ENCODE peak calls at places on chromosomes 2 and 18, in seven cellular contexts. One of them, this sample, is unnamed.

GRCh38 chr18:56374005-56374655 is 264.3 kb downstream of the TXNL1 start:
- DNase-seq in M059J: peak; percentile 20
- DNase-seq in sciatic nerve: no peak
- DNase-seq in AML-193: no peak
- DNase-seq in NCI-H2081: no peak
- DNase-seq in substantia nigra: no peak
- DNase-seq in EH: peak; percentile 35
- DNase-seq in this sample: no peak

GRCh38 chr2:235135990-235136561 is 184.3 kb downstream of the SH3BP4 start:
- DNase-seq in sciatic nerve: peak; percentile 90
- DNase-seq in M059J: peak; percentile 77
- DNase-seq in substantia nigra: peak; percentile 35
- DNase-seq in AML-193: no peak
- DNase-seq in NCI-H2081: peak; percentile 83
- DNase-seq in EH: peak; percentile 86
- DNase-seq in this sample: peak; percentile 82

GRCh38 chr2:121340926-121341325 is 55.9 kb upstream of the TFCP2L1 start:
- DNase-seq in AML-193: no peak
- DNase-seq in M059J: no peak
- DNase-seq in substantia nigra: no peak
- DNase-seq in NCI-H2081: no peak
- DNase-seq in EH: no peak
- DNase-seq in sciatic nerve: no peak
- DNase-seq in this sample: no peak

GRCh38 chr2:83342860-83343329 is 1116.2 kb downstream of the SUCLG1 start:
- DNase-seq in M059J: no peak
- DNase-seq in NCI-H2081: no peak
- DNase-seq in sciatic nerve: no peak
- DNase-seq in substantia nigra: no peak
- DNase-seq in EH: no peak
- DNase-seq in AML-193: no peak
- DNase-seq in this sample: peak; percentile 3

GRCh38 chr2:69177063-69177771 is 164.2 kb downstream of the ANTXR1 start:
- DNase-seq in EH: peak; percentile 99
- DNase-seq in sciatic nerve: peak; percentile 79
- DNase-seq in AML-193: peak; percentile 70
- DNase-seq in NCI-H2081: no peak
- DNase-seq in M059J: peak; percentile 90
- DNase-seq in substantia nigra: peak; percentile 36
- DNase-seq in this sample: peak; percentile 100

GRCh38 chr2:158618859-158619490 is 162.2 kb downstream of the PKP4 start:
- DNase-seq in AML-193: no peak
- DNase-seq in EH: peak; percentile 16
- DNase-seq in sciatic nerve: no peak
- DNase-seq in M059J: no peak
- DNase-seq in NCI-H2081: no peak
- DNase-seq in substantia nigra: no peak
- DNase-seq in this sample: peak; percentile 7

GRCh38 chr2:20702563-20702962 is 35.6 kb downstream of the GDF7 start:
- DNase-seq in NCI-H2081: no peak
- DNase-seq in sciatic nerve: no peak
- DNase-seq in EH: peak; percentile 83
- DNase-seq in M059J: peak; percentile 23
- DNase-seq in substantia nigra: no peak
- DNase-seq in AML-193: no peak
- DNase-seq in this sample: no peak

GRCh38 chr2:221649045-221649444 is 76.9 kb upstream of the EPHA4 start:
- DNase-seq in AML-193: no peak
- DNase-seq in substantia nigra: peak; percentile 0
- DNase-seq in NCI-H2081: peak; percentile 36
- DNase-seq in sciatic nerve: peak; percentile 71
- DNase-seq in M059J: no peak
- DNase-seq in EH: peak; percentile 22
- DNase-seq in this sample: peak; percentile 24

GRCh38 chr2:100731535-100731981 is 88.4 kb upstream of the NPAS2 start:
- DNase-seq in M059J: peak; percentile 38
- DNase-seq in sciatic nerve: no peak
- DNase-seq in EH: peak; percentile 73
- DNase-seq in NCI-H2081: no peak
- DNase-seq in AML-193: no peak
- DNase-seq in substantia nigra: no peak
- DNase-seq in this sample: peak; percentile 80

GRCh38 chr2:216635171-216635570 is 2.0 kb downstream of the IGFBP2 start:
- DNase-seq in AML-193: no peak
- DNase-seq in M059J: no peak
- DNase-seq in sciatic nerve: no peak
- DNase-seq in NCI-H2081: no peak
- DNase-seq in EH: no peak
- DNase-seq in substantia nigra: no peak
- DNase-seq in this sample: no peak

GRCh38 chr18:42574871-42575270 is 540.6 kb downstream of the RIT2 start:
- DNase-seq in M059J: no peak
- DNase-seq in AML-193: no peak
- DNase-seq in substantia nigra: peak; percentile 28
- DNase-seq in NCI-H2081: peak; percentile 91
- DNase-seq in sciatic nerve: no peak
- DNase-seq in EH: no peak
- DNase-seq in this sample: no peak

GRCh38 chr2:26776195-26776594 is 9.7 kb upstream of the CENPA start:
- DNase-seq in M059J: no peak
- DNase-seq in EH: no peak
- DNase-seq in AML-193: no peak
- DNase-seq in sciatic nerve: no peak
- DNase-seq in substantia nigra: no peak
- DNase-seq in NCI-H2081: no peak
- DNase-seq in this sample: no peak

GRCh38 chr2:105629634-105630033 is 115.1 kb upstream of the NCK2 start:
- DNase-seq in substantia nigra: no peak
- DNase-seq in sciatic nerve: no peak
- DNase-seq in AML-193: no peak
- DNase-seq in EH: no peak
- DNase-seq in M059J: no peak
- DNase-seq in NCI-H2081: no peak
- DNase-seq in this sample: no peak

GRCh38 chr2:68043719-68044498 is 18.9 kb downstream of the C1D start:
- DNase-seq in M059J: peak; percentile 67
- DNase-seq in AML-193: no peak
- DNase-seq in substantia nigra: no peak
- DNase-seq in NCI-H2081: no peak
- DNase-seq in EH: peak; percentile 91
- DNase-seq in sciatic nerve: no peak
- DNase-seq in this sample: peak; percentile 48

GRCh38 chr2:229832499-229832898 is 89.3 kb downstream of the TRIP12 start:
- DNase-seq in M059J: no peak
- DNase-seq in AML-193: no peak
- DNase-seq in sciatic nerve: no peak
- DNase-seq in substantia nigra: no peak
- DNase-seq in EH: no peak
- DNase-seq in NCI-H2081: no peak
- DNase-seq in this sample: no peak

GRCh38 chr2:56687169-56687568 is 503.4 kb downstream of the CCDC85A start:
- DNase-seq in NCI-H2081: no peak
- DNase-seq in EH: peak; percentile 77
- DNase-seq in sciatic nerve: no peak
- DNase-seq in M059J: peak; percentile 32
- DNase-seq in substantia nigra: no peak
- DNase-seq in AML-193: no peak
- DNase-seq in this sample: peak; percentile 34

GRCh38 chr2:193476171-193476800 is 1281.6 kb upstream of the TMEFF2 start:
- DNase-seq in substantia nigra: no peak
- DNase-seq in M059J: peak; percentile 66
- DNase-seq in AML-193: no peak
- DNase-seq in NCI-H2081: no peak
- DNase-seq in sciatic nerve: no peak
- DNase-seq in EH: no peak
- DNase-seq in this sample: peak; percentile 6

GRCh38 chr2:118090387-118091139 is 2.3 kb downstream of the INSIG2 start:
- DNase-seq in AML-193: no peak
- DNase-seq in EH: no peak
- DNase-seq in NCI-H2081: no peak
- DNase-seq in sciatic nerve: no peak
- DNase-seq in M059J: no peak
- DNase-seq in substantia nigra: no peak
- DNase-seq in this sample: no peak

GRCh38 chr18:27412551-27412950 is 227.4 kb upstream of the CHST9 start:
- DNase-seq in substantia nigra: no peak
- DNase-seq in M059J: no peak
- DNase-seq in EH: no peak
- DNase-seq in AML-193: no peak
- DNase-seq in NCI-H2081: no peak
- DNase-seq in sciatic nerve: no peak
- DNase-seq in this sample: no peak

GRCh38 chr2:63898839-63899238 is 57.1 kb downstream of the UGP2 start:
- DNase-seq in NCI-H2081: no peak
- DNase-seq in substantia nigra: no peak
- DNase-seq in AML-193: no peak
- DNase-seq in EH: no peak
- DNase-seq in M059J: no peak
- DNase-seq in sciatic nerve: no peak
- DNase-seq in this sample: no peak

GRCh38 chr2:65566617-65567016 is 134.2 kb upstream of the SPRED2 start:
- DNase-seq in AML-193: no peak
- DNase-seq in substantia nigra: no peak
- DNase-seq in EH: no peak
- DNase-seq in M059J: no peak
- DNase-seq in sciatic nerve: no peak
- DNase-seq in NCI-H2081: no peak
- DNase-seq in this sample: peak; percentile 47

GRCh38 chr18:7876354-7876753 is 309.2 kb downstream of the PTPRM start:
- DNase-seq in substantia nigra: no peak
- DNase-seq in EH: no peak
- DNase-seq in M059J: no peak
- DNase-seq in AML-193: no peak
- DNase-seq in sciatic nerve: no peak
- DNase-seq in NCI-H2081: no peak
- DNase-seq in this sample: no peak

GRCh38 chr2:229942671-229943070 is 20.4 kb downstream of the FBXO36 start:
- DNase-seq in sciatic nerve: no peak
- DNase-seq in substantia nigra: no peak
- DNase-seq in M059J: no peak
- DNase-seq in NCI-H2081: no peak
- DNase-seq in EH: no peak
- DNase-seq in AML-193: no peak
- DNase-seq in this sample: no peak

GRCh38 chr18:49456794-49457193 is 3.7 kb downstream of the DYM start:
- DNase-seq in substantia nigra: no peak
- DNase-seq in M059J: peak; percentile 53
- DNase-seq in EH: peak; percentile 28
- DNase-seq in AML-193: no peak
- DNase-seq in NCI-H2081: no peak
- DNase-seq in sciatic nerve: no peak
- DNase-seq in this sample: no peak

GRCh38 chr2:17579605-17580318 is 39.3 kb downstream of the VSNL1 start:
- DNase-seq in AML-193: no peak
- DNase-seq in sciatic nerve: no peak
- DNase-seq in EH: no peak
- DNase-seq in substantia nigra: no peak
- DNase-seq in NCI-H2081: no peak
- DNase-seq in M059J: no peak
- DNase-seq in this sample: no peak

GRCh38 chr18:54069729-54070128 is 154.7 kb downstream of the MBD2 start:
- DNase-seq in sciatic nerve: no peak
- DNase-seq in NCI-H2081: no peak
- DNase-seq in substantia nigra: no peak
- DNase-seq in AML-193: no peak
- DNase-seq in EH: no peak
- DNase-seq in M059J: no peak
- DNase-seq in this sample: no peak